ENCODE peak calls at places on chromosomes 4 and X, in six cellular contexts. One of them, this sample, is unnamed.

GRCh38 chrX:8960809-8961413 is 73.0 kb downstream of the FAM9B start:
- DNase-seq in psoas muscle: no peak
- DNase-seq in fibroblast of lung: peak; percentile 22
- DNase-seq in cardiac muscle cell: peak; percentile 9
- DNase-seq in CD8-positive, alpha-beta T cell: no peak
- DNase-seq in Peyer's patch: no peak
- DNase-seq in this sample: no peak

GRCh38 chr4:39021631-39022030 is 10.6 kb downstream of the TMEM156 start:
- DNase-seq in CD8-positive, alpha-beta T cell: no peak
- DNase-seq in fibroblast of lung: peak; percentile 61
- DNase-seq in Peyer's patch: no peak
- DNase-seq in cardiac muscle cell: no peak
- DNase-seq in psoas muscle: no peak
- DNase-seq in this sample: no peak

GRCh38 chr4:151822331-151822730 is 61.5 kb upstream of the GATB start:
- DNase-seq in Peyer's patch: no peak
- DNase-seq in psoas muscle: no peak
- DNase-seq in cardiac muscle cell: no peak
- DNase-seq in fibroblast of lung: no peak
- DNase-seq in CD8-positive, alpha-beta T cell: no peak
- DNase-seq in this sample: no peak

GRCh38 chr4:67091668-67092067 is 453.6 kb downstream of the CENPC start:
- DNase-seq in Peyer's patch: no peak
- DNase-seq in psoas muscle: no peak
- DNase-seq in cardiac muscle cell: no peak
- DNase-seq in CD8-positive, alpha-beta T cell: no peak
- DNase-seq in fibroblast of lung: no peak
- DNase-seq in this sample: no peak

GRCh38 chr4:8171941-8172924 is 13.6 kb upstream of the ABLIM2 start:
- DNase-seq in Peyer's patch: no peak
- DNase-seq in psoas muscle: no peak
- DNase-seq in cardiac muscle cell: no peak
- DNase-seq in fibroblast of lung: no peak
- DNase-seq in CD8-positive, alpha-beta T cell: no peak
- DNase-seq in this sample: no peak

GRCh38 chr4:98864560-98864959 is 64.4 kb downstream of the EIF4E start:
- DNase-seq in fibroblast of lung: no peak
- DNase-seq in Peyer's patch: no peak
- DNase-seq in CD8-positive, alpha-beta T cell: no peak
- DNase-seq in psoas muscle: no peak
- DNase-seq in cardiac muscle cell: no peak
- DNase-seq in this sample: no peak

GRCh38 chr4:129623233-129623632 is 527.3 kb downstream of the C4orf33 start:
- DNase-seq in Peyer's patch: no peak
- DNase-seq in psoas muscle: no peak
- DNase-seq in cardiac muscle cell: no peak
- DNase-seq in fibroblast of lung: no peak
- DNase-seq in CD8-positive, alpha-beta T cell: no peak
- DNase-seq in this sample: no peak

GRCh38 chrX:100410083-100410590 is at the start of gene PCDH19:
- DNase-seq in CD8-positive, alpha-beta T cell: no peak
- DNase-seq in Peyer's patch: peak; percentile 55
- DNase-seq in psoas muscle: peak; percentile 54
- DNase-seq in fibroblast of lung: peak; percentile 52
- DNase-seq in cardiac muscle cell: peak; percentile 65
- DNase-seq in this sample: peak; percentile 53

GRCh38 chr4:13705521-13706035 is 78.1 kb upstream of the BOD1L1 start:
- DNase-seq in Peyer's patch: peak; percentile 74
- DNase-seq in fibroblast of lung: no peak
- DNase-seq in cardiac muscle cell: no peak
- DNase-seq in psoas muscle: no peak
- DNase-seq in CD8-positive, alpha-beta T cell: no peak
- DNase-seq in this sample: no peak

GRCh38 chr4:90317785-90318184 is 190.6 kb downstream of the CCSER1 start:
- DNase-seq in Peyer's patch: no peak
- DNase-seq in psoas muscle: no peak
- DNase-seq in cardiac muscle cell: peak; percentile 93
- DNase-seq in CD8-positive, alpha-beta T cell: no peak
- DNase-seq in fibroblast of lung: peak; percentile 96
- DNase-seq in this sample: no peak
- H3K27ac ChIP-seq in Peyer's patch: no peak overlapping the region
- H3K27ac ChIP-seq in psoas muscle: no peak overlapping the region
- H3K27ac ChIP-seq in cardiac muscle cell: no peak overlapping the region
- H3K27ac ChIP-seq in CD8-positive, alpha-beta T cell: no peak overlapping the region
- H3K27ac ChIP-seq in fibroblast of lung: peak overlapping the region; percentile 89
- H3K27ac ChIP-seq in this sample: no peak overlapping the region

GRCh38 chrX:81925812-81926211 is 723.9 kb downstream of the SH3BGRL start:
- DNase-seq in Peyer's patch: no peak
- DNase-seq in CD8-positive, alpha-beta T cell: no peak
- DNase-seq in cardiac muscle cell: no peak
- DNase-seq in fibroblast of lung: no peak
- DNase-seq in psoas muscle: no peak
- DNase-seq in this sample: no peak
- TF ChIP-seq CTCF in Peyer's patch: no peak
- TF ChIP-seq CTCF in CD8-positive, alpha-beta T cell: no peak
- TF ChIP-seq CTCF in cardiac muscle cell: no peak
- TF ChIP-seq CTCF in fibroblast of lung: no peak
- TF ChIP-seq CTCF in psoas muscle: no peak
- TF ChIP-seq CTCF in this sample: no peak

DNA sequence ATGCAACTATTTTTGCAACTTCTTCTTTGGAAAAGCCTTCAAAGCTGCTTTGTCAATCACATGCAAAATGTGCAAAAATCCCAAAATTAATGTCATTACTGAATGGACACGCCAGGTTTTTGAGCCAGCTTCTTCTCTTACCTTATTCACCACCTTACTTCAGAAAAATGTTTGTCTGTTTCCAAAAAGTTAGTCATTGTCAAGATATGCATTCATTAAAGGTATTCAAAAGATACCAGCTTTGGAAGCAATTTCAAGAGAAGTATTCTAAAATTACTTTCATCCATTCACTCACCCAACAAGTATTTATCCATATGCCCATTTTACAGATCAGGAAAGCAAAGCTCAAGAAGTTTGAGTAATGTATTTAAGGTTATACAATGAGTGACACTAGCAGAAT is 2.3 kb upstream of the SEPSECS start:
- DNase-seq in Peyer's patch: no peak
- DNase-seq in CD8-positive, alpha-beta T cell: no peak
- DNase-seq in psoas muscle: no peak
- DNase-seq in cardiac muscle cell: no peak
- DNase-seq in fibroblast of lung: no peak
- DNase-seq in this sample: no peak
- H3K4me3 ChIP-seq in Peyer's patch: no peak overlapping the region
- H3K4me3 ChIP-seq in CD8-positive, alpha-beta T cell: no peak overlapping the region
- H3K4me3 ChIP-seq in psoas muscle: peak overlapping the region; percentile 98
- H3K4me3 ChIP-seq in cardiac muscle cell: no peak overlapping the region
- H3K4me3 ChIP-seq in fibroblast of lung: no peak overlapping the region
- H3K4me3 ChIP-seq in this sample: no peak overlapping the region

DNA sequence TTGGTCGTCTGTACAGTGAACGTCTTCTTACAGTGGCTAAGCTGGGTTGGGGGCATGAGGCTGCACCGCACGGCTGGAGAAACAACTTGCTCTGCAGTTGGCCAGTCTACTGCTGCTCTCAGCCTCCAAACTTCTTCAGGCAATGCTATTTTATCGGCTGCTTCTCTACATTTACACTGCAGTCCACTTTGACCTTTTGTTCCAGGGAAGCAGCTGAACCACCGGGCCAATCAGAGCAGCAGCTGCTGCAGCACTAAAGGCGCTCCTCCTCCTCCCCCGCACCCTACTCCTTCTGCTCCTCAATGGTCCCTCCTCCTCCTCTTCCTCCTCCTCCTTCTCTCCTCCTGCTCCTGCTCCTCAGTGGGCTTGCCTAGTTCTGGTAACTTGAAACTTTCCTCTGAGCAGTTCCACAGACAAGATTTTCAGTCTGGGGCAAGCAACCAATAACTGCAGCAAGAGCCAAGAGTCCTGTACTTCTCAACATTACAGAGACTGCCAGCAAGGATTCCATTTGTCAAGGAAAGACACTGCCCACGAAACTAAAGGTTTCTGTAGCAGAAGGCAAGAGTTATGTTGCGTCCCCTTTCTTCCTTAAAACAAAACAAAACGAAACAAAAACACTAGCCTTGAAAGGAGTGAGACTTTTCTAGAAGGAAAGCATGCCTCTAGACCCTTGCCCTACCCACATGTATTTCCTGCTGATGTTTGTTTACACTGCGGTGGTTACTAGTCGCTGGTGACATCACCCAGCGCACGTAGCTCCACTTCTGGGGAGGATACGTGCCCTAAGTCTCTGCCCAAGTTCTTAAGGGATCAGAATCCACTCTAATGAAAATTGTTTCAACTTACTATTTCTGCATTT is 125.7 kb upstream of the NAP1L5 start:
- DNase-seq in fibroblast of lung: peak; percentile 99
- DNase-seq in CD8-positive, alpha-beta T cell: peak; percentile 83
- DNase-seq in cardiac muscle cell: peak; percentile 99
- DNase-seq in Peyer's patch: peak; percentile 86
- DNase-seq in psoas muscle: peak; percentile 80
- DNase-seq in this sample: peak; percentile 86
- H3K27ac ChIP-seq in fibroblast of lung: peak overlapping the region; percentile 77
- H3K27ac ChIP-seq in CD8-positive, alpha-beta T cell: peak overlapping the region; percentile 52
- H3K27ac ChIP-seq in cardiac muscle cell: peak overlapping the region; percentile 91
- H3K27ac ChIP-seq in Peyer's patch: peak overlapping the region; percentile 90
- H3K27ac ChIP-seq in psoas muscle: peak overlapping the region; percentile 93
- H3K27ac ChIP-seq in this sample: peak overlapping the region; percentile 88

GRCh38 chrX:18898517-18898916 is 85.4 kb downstream of the PHKA2 start:
- DNase-seq in cardiac muscle cell: no peak
- DNase-seq in fibroblast of lung: no peak
- DNase-seq in Peyer's patch: no peak
- DNase-seq in psoas muscle: no peak
- DNase-seq in CD8-positive, alpha-beta T cell: no peak
- DNase-seq in this sample: peak; percentile 7

GRCh38 chrX:18898091-18898490 is 85.8 kb downstream of the PHKA2 start:
- DNase-seq in Peyer's patch: no peak
- DNase-seq in fibroblast of lung: no peak
- DNase-seq in psoas muscle: no peak
- DNase-seq in CD8-positive, alpha-beta T cell: no peak
- DNase-seq in cardiac muscle cell: no peak
- DNase-seq in this sample: no peak

GRCh38 chrX:18897611-18898010 is 86.3 kb downstream of the PHKA2 start:
- DNase-seq in Peyer's patch: no peak
- DNase-seq in CD8-positive, alpha-beta T cell: no peak
- DNase-seq in cardiac muscle cell: no peak
- DNase-seq in fibroblast of lung: no peak
- DNase-seq in psoas muscle: no peak
- DNase-seq in this sample: no peak

GRCh38 chrX:18900401-18900976 is 83.4 kb downstream of the PHKA2 start:
- DNase-seq in psoas muscle: no peak
- DNase-seq in fibroblast of lung: no peak
- DNase-seq in cardiac muscle cell: no peak
- DNase-seq in Peyer's patch: no peak
- DNase-seq in CD8-positive, alpha-beta T cell: no peak
- DNase-seq in this sample: no peak

DNA sequence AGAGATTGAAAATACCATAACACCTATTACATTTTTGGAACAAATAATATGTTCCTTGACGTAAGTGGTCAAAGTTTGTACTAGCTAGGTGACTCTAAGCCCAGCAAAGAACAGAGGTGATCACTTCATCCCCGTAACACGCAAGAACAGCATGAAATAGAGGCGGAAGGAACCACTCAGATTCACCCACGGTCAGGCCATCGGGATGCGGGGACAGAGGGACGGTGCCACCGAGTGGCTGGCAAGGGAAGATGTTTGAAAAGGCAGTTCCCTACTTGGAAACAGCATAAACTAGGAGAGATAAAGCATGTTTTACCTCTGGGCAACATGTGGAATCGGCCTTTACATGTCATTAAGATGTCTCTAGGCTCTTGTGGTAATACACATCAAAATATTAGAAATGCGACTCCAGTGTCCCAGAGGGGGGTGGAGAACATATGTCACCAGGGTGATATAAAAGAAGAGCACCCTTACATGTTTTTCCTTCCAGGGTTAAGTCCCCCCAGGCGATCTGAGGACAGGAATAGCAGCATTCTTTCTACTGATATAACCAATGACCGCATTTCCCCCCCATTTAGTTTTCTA is 84.0 kb downstream of the PHKA2 start:
- DNase-seq in Peyer's patch: no peak
- DNase-seq in psoas muscle: no peak
- DNase-seq in CD8-positive, alpha-beta T cell: no peak
- DNase-seq in cardiac muscle cell: peak; percentile 10
- DNase-seq in fibroblast of lung: peak; percentile 23
- DNase-seq in this sample: peak; percentile 48
- TF ChIP-seq CTCF in Peyer's patch: peak; percentile 8
- TF ChIP-seq CTCF in psoas muscle: peak; percentile 33
- TF ChIP-seq CTCF in CD8-positive, alpha-beta T cell: no peak
- TF ChIP-seq CTCF in cardiac muscle cell: peak; percentile 21
- TF ChIP-seq CTCF in fibroblast of lung: peak; percentile 6
- TF ChIP-seq CTCF in this sample: peak; percentile 43

GRCh38 chr4:6322761-6323566 is 53.3 kb downstream of the WFS1 start:
- DNase-seq in cardiac muscle cell: no peak
- DNase-seq in CD8-positive, alpha-beta T cell: no peak
- DNase-seq in Peyer's patch: no peak
- DNase-seq in psoas muscle: no peak
- DNase-seq in fibroblast of lung: no peak
- DNase-seq in this sample: no peak

GRCh38 chr4:6324461-6324998 is 54.9 kb downstream of the WFS1 start:
- DNase-seq in Peyer's patch: no peak
- DNase-seq in psoas muscle: no peak
- DNase-seq in CD8-positive, alpha-beta T cell: no peak
- DNase-seq in fibroblast of lung: no peak
- DNase-seq in cardiac muscle cell: no peak
- DNase-seq in this sample: no peak

GRCh38 chr4:6321361-6321760 is 51.7 kb downstream of the WFS1 start:
- DNase-seq in fibroblast of lung: no peak
- DNase-seq in psoas muscle: no peak
- DNase-seq in cardiac muscle cell: no peak
- DNase-seq in CD8-positive, alpha-beta T cell: no peak
- DNase-seq in Peyer's patch: no peak
- DNase-seq in this sample: no peak

GRCh38 chr4:6320663-6321062 is 51.0 kb downstream of the WFS1 start:
- DNase-seq in psoas muscle: no peak
- DNase-seq in CD8-positive, alpha-beta T cell: no peak
- DNase-seq in Peyer's patch: no peak
- DNase-seq in fibroblast of lung: no peak
- DNase-seq in cardiac muscle cell: no peak
- DNase-seq in this sample: no peak

DNA sequence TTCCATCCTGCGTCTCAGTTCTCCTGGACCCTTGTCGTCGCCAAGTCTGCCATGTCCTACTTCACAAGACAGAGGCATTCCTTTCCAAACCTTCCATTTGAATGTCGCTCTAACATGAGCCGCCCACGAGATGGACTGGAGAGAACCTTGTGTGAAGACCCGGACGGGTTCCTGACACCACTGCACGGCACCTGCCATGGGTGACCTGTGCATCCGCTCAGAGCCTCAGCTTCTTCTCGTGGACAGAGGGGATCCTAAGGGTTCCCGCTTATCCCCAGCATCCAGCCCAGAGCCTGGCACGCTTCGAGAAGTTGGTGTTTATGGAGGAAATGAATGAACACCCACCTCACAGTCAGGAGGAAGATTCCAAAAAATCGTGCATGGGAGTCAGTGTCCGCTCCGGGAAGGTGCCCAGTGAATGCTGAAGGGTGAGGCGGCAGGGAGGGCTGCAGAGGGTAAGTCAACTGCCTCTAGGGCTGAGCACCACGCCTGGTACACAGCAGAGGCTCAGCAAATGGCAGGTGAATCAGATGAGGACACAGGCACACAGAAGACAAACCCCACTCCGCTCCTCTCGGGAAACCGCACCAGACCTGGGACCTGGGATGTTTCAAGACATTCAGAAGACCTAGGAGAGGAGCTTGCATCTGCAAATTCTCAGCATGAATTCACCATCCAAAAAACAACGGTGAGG is 52.6 kb downstream of the WFS1 start:
- DNase-seq in Peyer's patch: no peak
- DNase-seq in cardiac muscle cell: no peak
- DNase-seq in fibroblast of lung: no peak
- DNase-seq in psoas muscle: no peak
- DNase-seq in CD8-positive, alpha-beta T cell: no peak
- DNase-seq in this sample: no peak
- H3K4me3 ChIP-seq in Peyer's patch: no peak overlapping the region
- H3K4me3 ChIP-seq in cardiac muscle cell: no peak overlapping the region
- H3K4me3 ChIP-seq in fibroblast of lung: no peak overlapping the region
- H3K4me3 ChIP-seq in psoas muscle: no peak overlapping the region
- H3K4me3 ChIP-seq in CD8-positive, alpha-beta T cell: no peak overlapping the region
- H3K4me3 ChIP-seq in this sample: no peak overlapping the region

This sample was measured in dorsolateral prefrontal cortex.